ENCODE peak calls at places on chromosomes 16 and 17, in four cellular contexts. W is HepG2, E is tibial artery, K is BE2C. M is an unnamed sample.

GRCh38 chr17:29158515-29159275 is 21.5 kb downstream of the MYO18A start:
- DNase-seq in K (no peak), E (no peak), W (peak; percentile 88), M (no peak)

GRCh38 chr16:31333686-31334649 is 21.0 kb upstream of the ITGAX start:
- DNase-seq in W (peak; percentile 66), E (no peak), K (no peak), M (peak; percentile 7)

GRCh38 chr17:55320594-55321506 is 56.1 kb downstream of the HLF start:
- DNase-seq in W (no peak), E (no peak), K (no peak), M (no peak)

GRCh38 chr16:79651363-79651762 is 50.8 kb upstream of the MAF start:
- DNase-seq in W (no peak), K (no peak), E (peak; percentile 85), M (peak; percentile 69)

GRCh38 chr17:39782980-39783379 is 45.2 kb downstream of the GRB7 start:
- DNase-seq in W (no peak), K (no peak), E (no peak), M (no peak)

GRCh38 chr17:27497696-27498095 is 41.4 kb downstream of the KSR1 start:
- DNase-seq in E (no peak), W (no peak), K (no peak), M (no peak)

GRCh38 chr17:16269658-16270057 is 52.6 kb downstream of the PIGL start:
- DNase-seq in E (no peak), K (no peak), W (no peak), M (peak; percentile 64)

GRCh38 chr17:67386965-67387551 is 10.0 kb downstream of the PITPNC1 start:
- DNase-seq in W (peak; percentile 56), E (no peak), K (peak; percentile 81), M (peak; percentile 72)

GRCh38 chr17:79667746-79668145 is 56.9 kb upstream of the RBFOX3 start:
- DNase-seq in E (peak; percentile 37), W (no peak), K (no peak), M (no peak)

GRCh38 chr16:31087971-31088370 is 772 bp downstream of the PRSS53 start:
- DNase-seq in E (no peak), W (no peak), K (no peak), M (no peak)

GRCh38 chr16:13186813-13187212 is 285.4 kb downstream of the SHISA9 start:
- DNase-seq in K (no peak), W (peak; percentile 31), E (no peak), M (no peak)

GRCh38 chr17:45756266-45756989 is 27.7 kb upstream of the CRHR1 start:
- DNase-seq in E (no peak), W (no peak), K (no peak), M (no peak)

GRCh38 chr16:56888806-56889205 is 23.8 kb downstream of the SLC12A3 start:
- DNase-seq in K (no peak), E (no peak), W (no peak), M (no peak)

GRCh38 chr16:56889206-56889605 is 24.2 kb downstream of the SLC12A3 start:
- DNase-seq in E (no peak), K (no peak), W (no peak), M (no peak)

GRCh38 chr16:56885446-56886162 is 20.6 kb downstream of the SLC12A3 start:
- DNase-seq in E (no peak), K (no peak), W (no peak), M (no peak)

GRCh38 chr16:56886296-56886695 is 21.3 kb downstream of the SLC12A3 start:
- DNase-seq in K (no peak), E (no peak), W (no peak), M (no peak)

DNA sequence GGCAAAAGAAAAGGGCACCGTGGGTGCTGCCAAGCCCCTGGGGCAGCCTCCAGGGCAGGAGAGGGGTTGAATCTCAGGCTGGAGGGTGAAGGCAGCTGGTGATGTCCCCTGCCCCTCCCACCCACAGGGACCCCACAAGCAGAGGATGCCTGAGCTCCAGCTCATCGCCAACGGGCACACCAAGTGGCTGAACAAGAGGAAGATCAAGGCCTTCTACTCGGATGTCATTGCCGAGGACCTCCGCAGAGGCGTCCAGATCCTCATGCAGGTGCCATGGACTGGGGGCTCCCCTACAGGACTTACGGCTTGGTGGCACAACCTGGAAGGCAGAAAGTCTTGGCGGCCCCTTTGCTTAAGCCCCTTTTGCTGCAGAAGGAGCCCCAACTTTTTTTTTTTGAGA is 21.8 kb downstream of the SLC12A3 start:
- DNase-seq in W (no peak), K (no peak), E (no peak), M (no peak)
- H3K4me3 ChIP-seq in W (no peak overlapping the region), K (no peak overlapping the region), E (no peak overlapping the region), M (no peak overlapping the region)

DNA sequence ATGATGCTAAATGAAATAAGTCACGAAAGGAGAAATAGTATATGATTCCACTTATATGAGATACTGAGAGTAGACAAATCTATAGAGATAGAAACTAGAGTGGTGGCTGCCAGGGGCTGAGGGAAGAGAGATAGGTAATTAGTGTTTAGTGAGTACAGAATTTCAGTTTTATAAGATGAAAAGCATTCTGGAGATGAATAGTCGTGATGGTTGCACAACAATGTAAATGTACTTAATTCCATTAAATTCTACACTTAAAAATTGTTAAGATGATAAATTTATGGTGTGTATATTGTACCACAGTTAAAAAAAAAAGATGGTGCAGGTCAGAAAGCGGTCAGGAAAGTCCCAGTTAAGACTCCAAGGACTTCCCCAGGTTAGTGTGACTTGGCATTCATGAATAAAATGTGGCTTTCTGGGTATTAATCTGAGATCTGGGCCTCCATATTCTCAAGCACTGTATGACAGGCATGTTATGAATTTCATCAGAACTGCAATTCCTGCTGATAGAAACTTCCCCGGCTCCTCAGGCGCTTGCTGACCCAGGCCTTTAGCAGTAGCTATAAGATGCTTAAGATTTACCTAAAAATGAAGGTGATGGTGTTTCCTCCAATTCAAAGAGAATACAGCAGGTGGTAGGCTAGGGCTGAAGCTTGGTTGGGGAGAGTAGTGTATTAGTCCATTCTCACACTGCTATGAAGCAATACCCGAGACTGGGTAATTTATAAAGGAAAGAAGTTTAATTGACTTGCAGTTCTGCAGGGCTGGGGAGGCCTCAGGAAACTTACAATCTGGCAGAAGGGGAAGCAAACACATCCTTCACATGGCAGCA is 115.3 kb upstream of the SOX9 start:
- DNase-seq in W (no peak), K (no peak), E (no peak), M (no peak)
- TF ChIP-seq CTCF in W (no peak), K (no peak), E (no peak), M (no peak)

DNA sequence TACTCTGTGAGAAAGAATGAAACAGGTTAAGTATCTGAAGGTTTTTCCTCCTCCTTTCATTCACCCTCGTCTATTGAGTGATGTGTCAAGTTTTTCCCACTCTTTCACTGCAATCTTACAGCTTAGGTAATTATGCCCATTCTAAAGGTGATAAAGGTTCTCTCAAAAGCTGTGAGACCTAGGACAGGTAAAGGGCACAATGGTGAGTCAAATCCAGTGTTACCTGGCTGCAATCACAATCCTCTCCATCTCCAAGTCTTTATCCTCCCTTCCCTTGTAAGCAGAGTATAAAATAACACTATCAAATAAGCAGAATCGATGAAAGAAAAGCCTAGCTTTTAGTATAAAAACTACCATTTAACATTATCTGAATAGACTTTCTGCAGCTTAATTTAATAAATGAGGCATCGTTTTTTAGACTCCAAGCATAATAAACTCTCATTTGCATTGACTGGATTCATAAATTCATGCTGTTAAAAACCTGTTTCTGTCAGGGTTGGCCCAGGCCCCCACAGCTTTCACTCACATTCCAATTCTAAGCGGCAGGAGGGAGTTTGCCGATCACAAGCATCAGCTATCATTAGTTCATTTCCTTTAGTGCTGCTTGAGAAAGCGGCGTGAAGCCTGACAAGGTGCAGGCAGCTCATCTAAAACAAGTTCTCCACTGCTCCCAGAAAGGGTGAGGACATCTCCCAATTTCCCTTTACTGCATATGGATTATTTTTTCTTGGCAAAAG is 67.8 kb downstream of the CDH8 start:
- DNase-seq in K (no peak), W (no peak), E (no peak), M (no peak)
- H3K4me3 ChIP-seq in K (no peak overlapping the region), W (no peak overlapping the region), E (no peak overlapping the region), M (no peak overlapping the region)

GRCh38 chr17:43170766-43171681 is at the start of gene NBR1:
- DNase-seq in W (peak; percentile 99), K (peak; percentile 94), E (peak; percentile 98), M (peak; percentile 99)
- TF ChIP-seq CTCF in W (peak; percentile 79), K (peak; percentile 26), E (peak; percentile 30), M (no peak)

GRCh38 chr17:75976175-75976848 is 2.7 kb downstream of the ACOX1 start:
- DNase-seq in W (peak; percentile 89), K (no peak), E (no peak), M (no peak)
- H3K4me3 ChIP-seq in W (peak overlapping the region; percentile 74), K (no peak overlapping the region), E (no peak overlapping the region), M (no peak overlapping the region)

DNA sequence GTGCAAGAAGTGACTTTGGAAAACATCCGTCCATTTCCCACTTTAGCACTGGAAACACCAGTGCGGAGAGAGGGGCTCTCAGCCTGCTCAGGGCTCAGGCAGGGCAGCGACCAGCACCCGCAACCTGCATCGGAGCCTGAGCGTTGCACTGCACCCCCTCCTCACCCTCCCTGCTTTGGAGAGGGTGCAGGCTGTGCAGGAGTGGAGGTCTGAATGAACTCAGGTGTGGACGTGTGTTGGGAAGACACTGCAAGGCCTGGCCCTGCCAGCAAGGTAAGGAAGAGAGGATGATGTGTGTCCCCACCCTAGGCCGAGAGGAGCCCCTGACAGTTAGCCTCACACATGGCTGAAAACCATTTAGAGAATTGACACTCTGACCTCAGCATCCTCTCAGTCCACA is 81.8 kb downstream of the NT5M start:
- DNase-seq in E (no peak), W (no peak), K (no peak), M (no peak)
- TF ChIP-seq CTCF in E (no peak), W (no peak), K (no peak), M (no peak)